ENCODE peak calls at places on chromosomes 2 and 18, in six cellular contexts. One of them, this sample, is unnamed.

GRCh38 chr2:8053241-8053640 is 628.6 kb upstream of the ID2 start:
- DNase-seq in body of pancreas: no peak
- DNase-seq in fibroblast of lung: peak; percentile 30
- DNase-seq in psoas muscle: no peak
- DNase-seq in tibial nerve: no peak
- DNase-seq in PC-9: no peak
- DNase-seq in this sample: no peak

GRCh38 chr2:144147356-144147755 is 372.6 kb downstream of the ZEB2 start:
- DNase-seq in body of pancreas: no peak
- DNase-seq in tibial nerve: no peak
- DNase-seq in fibroblast of lung: no peak
- DNase-seq in PC-9: no peak
- DNase-seq in psoas muscle: no peak
- DNase-seq in this sample: no peak

GRCh38 chr2:20113986-20114938 is 62.8 kb upstream of the LAPTM4A start:
- DNase-seq in PC-9: peak; percentile 78
- DNase-seq in body of pancreas: no peak
- DNase-seq in fibroblast of lung: no peak
- DNase-seq in tibial nerve: no peak
- DNase-seq in psoas muscle: no peak
- DNase-seq in this sample: no peak

GRCh38 chr2:69716555-69717120 is 25.3 kb upstream of the ANXA4 start:
- DNase-seq in psoas muscle: no peak
- DNase-seq in body of pancreas: no peak
- DNase-seq in tibial nerve: no peak
- DNase-seq in PC-9: peak; percentile 21
- DNase-seq in fibroblast of lung: peak; percentile 77
- DNase-seq in this sample: no peak

GRCh38 chr2:1731963-1732768 is 12.1 kb downstream of the PXDN start:
- DNase-seq in fibroblast of lung: no peak
- DNase-seq in body of pancreas: no peak
- DNase-seq in PC-9: peak; percentile 15
- DNase-seq in psoas muscle: peak; percentile 75
- DNase-seq in tibial nerve: no peak
- DNase-seq in this sample: peak; percentile 60

GRCh38 chr2:208064220-208064951 is 39.1 kb upstream of the PLEKHM3 start:
- DNase-seq in body of pancreas: no peak
- DNase-seq in psoas muscle: no peak
- DNase-seq in PC-9: peak; percentile 68
- DNase-seq in fibroblast of lung: peak; percentile 96
- DNase-seq in tibial nerve: no peak
- DNase-seq in this sample: no peak

GRCh38 chr2:25664531-25665307 is 8.7 kb downstream of the DTNB start:
- DNase-seq in psoas muscle: no peak
- DNase-seq in fibroblast of lung: peak; percentile 63
- DNase-seq in PC-9: peak; percentile 84
- DNase-seq in tibial nerve: peak; percentile 25
- DNase-seq in body of pancreas: peak; percentile 71
- DNase-seq in this sample: peak; percentile 80

GRCh38 chr2:196160101-196160500 is 11.3 kb downstream of the STK17B start:
- DNase-seq in tibial nerve: no peak
- DNase-seq in psoas muscle: no peak
- DNase-seq in PC-9: peak; percentile 79
- DNase-seq in body of pancreas: no peak
- DNase-seq in fibroblast of lung: peak; percentile 95
- DNase-seq in this sample: peak; percentile 36

GRCh38 chr2:177692828-177693269 is 300.3 kb downstream of the AGPS start:
- DNase-seq in fibroblast of lung: peak; percentile 6
- DNase-seq in tibial nerve: no peak
- DNase-seq in body of pancreas: no peak
- DNase-seq in psoas muscle: no peak
- DNase-seq in PC-9: peak; percentile 57
- DNase-seq in this sample: peak; percentile 32

GRCh38 chr2:186599186-186599778 is 9.4 kb downstream of the ITGAV start:
- DNase-seq in psoas muscle: no peak
- DNase-seq in tibial nerve: no peak
- DNase-seq in PC-9: no peak
- DNase-seq in body of pancreas: no peak
- DNase-seq in fibroblast of lung: no peak
- DNase-seq in this sample: no peak

GRCh38 chr2:110166246-110166645 is 38.6 kb downstream of the NPHP1 start:
- DNase-seq in fibroblast of lung: peak; percentile 28
- DNase-seq in tibial nerve: no peak
- DNase-seq in psoas muscle: no peak
- DNase-seq in body of pancreas: no peak
- DNase-seq in PC-9: no peak
- DNase-seq in this sample: no peak

GRCh38 chr2:86358982-86359381 is 21.6 kb upstream of the REEP1 start:
- DNase-seq in psoas muscle: no peak
- DNase-seq in body of pancreas: no peak
- DNase-seq in tibial nerve: no peak
- DNase-seq in fibroblast of lung: no peak
- DNase-seq in PC-9: no peak
- DNase-seq in this sample: no peak

GRCh38 chr2:38090928-38091327 is 15.0 kb upstream of the CYP1B1 start:
- DNase-seq in tibial nerve: no peak
- DNase-seq in fibroblast of lung: no peak
- DNase-seq in body of pancreas: no peak
- DNase-seq in psoas muscle: no peak
- DNase-seq in PC-9: no peak
- DNase-seq in this sample: no peak

DNA sequence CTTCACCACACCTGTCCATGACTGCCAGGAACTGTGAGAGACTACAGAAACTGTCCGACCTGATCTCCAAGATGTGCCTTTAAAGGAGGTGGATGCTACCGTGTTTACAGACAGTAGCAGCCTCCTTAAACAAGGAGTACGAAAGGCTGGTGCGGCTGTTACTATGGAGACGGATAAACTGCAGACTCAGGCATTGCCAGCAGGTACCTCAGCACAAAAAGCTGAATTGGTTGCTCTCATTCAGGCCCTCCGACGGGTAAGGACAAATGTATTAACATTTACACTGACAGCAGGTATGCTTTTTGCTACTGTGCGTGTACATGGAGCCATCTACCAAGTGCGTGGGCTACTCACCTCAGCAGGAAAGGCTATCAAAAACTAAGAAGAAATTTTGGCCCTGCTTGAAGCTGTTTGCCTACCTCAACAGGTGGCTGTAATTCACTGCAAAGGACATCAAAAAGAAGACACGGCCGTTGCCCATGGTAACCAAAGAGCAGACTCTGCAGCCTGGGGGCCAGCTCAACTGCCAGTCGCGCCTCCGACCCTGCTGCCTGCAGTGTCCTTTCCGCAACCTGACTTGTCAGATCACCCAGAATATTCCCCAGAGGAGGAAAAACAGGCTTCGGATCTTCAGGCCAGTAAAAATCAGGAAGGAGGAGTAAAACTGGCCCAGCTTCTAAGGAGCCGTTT is 30.9 kb downstream of the SKA1 start:
- DNase-seq in fibroblast of lung: no peak
- DNase-seq in body of pancreas: no peak
- DNase-seq in psoas muscle: no peak
- DNase-seq in tibial nerve: no peak
- DNase-seq in PC-9: no peak
- DNase-seq in this sample: no peak
- H3K4me1 ChIP-seq in fibroblast of lung: no peaks in the 10 kb centered on the region
- H3K4me1 ChIP-seq in body of pancreas: peaks cover 39% of the 10 kb centered on the region
- H3K4me1 ChIP-seq in psoas muscle: no peaks in the 10 kb centered on the region
- H3K4me1 ChIP-seq in tibial nerve: no peaks in the 10 kb centered on the region
- H3K4me1 ChIP-seq in PC-9: no peaks in the 10 kb centered on the region
- H3K4me1 ChIP-seq in this sample: peaks cover 40% of the 10 kb centered on the region

DNA sequence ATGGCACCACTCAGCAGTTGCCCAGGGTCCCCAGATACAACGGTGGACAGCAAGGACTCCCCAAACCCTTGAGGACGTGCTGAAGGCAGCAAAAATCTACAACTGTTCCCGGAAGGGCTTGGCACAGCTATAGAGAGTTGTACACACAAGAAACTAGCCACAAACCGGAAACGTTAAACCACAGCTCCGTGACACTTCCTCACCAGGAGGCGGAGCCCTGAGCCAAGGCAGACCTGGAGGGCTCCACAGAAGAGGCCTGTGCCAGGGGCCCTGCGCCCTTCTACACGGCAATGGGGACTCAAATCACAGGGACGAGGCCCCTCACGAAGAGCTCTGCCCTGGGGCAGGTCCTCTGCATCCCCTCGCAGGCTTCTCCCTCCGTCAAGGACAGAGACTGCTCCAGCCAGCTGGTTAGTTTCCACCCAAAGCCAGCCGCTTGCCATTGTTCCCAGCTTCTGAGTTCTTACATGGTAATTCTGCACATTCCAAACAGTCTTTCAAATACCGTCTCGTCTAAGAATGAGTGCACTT is 133.3 kb downstream of the HDAC4 start:
- DNase-seq in body of pancreas: peak; percentile 53
- DNase-seq in PC-9: peak; percentile 13
- DNase-seq in fibroblast of lung: peak; percentile 91
- DNase-seq in tibial nerve: no peak
- DNase-seq in psoas muscle: peak; percentile 83
- DNase-seq in this sample: no peak
- H3K4me3 ChIP-seq in body of pancreas: no peak overlapping the region
- H3K4me3 ChIP-seq in PC-9: no peak overlapping the region
- H3K4me3 ChIP-seq in fibroblast of lung: no peak overlapping the region
- H3K4me3 ChIP-seq in tibial nerve: no peak overlapping the region
- H3K4me3 ChIP-seq in psoas muscle: peak overlapping the region; percentile 28
- H3K4me3 ChIP-seq in this sample: no peak overlapping the region

GRCh38 chr18:24027156-24027555 is 12.6 kb downstream of the TTC39C start:
- DNase-seq in tibial nerve: no peak
- DNase-seq in PC-9: peak; percentile 81
- DNase-seq in psoas muscle: peak; percentile 72
- DNase-seq in fibroblast of lung: peak; percentile 92
- DNase-seq in body of pancreas: peak; percentile 25
- DNase-seq in this sample: no peak

GRCh38 chr18:24031916-24032315 is 17.4 kb downstream of the TTC39C start:
- DNase-seq in PC-9: no peak
- DNase-seq in fibroblast of lung: no peak
- DNase-seq in body of pancreas: no peak
- DNase-seq in psoas muscle: no peak
- DNase-seq in tibial nerve: no peak
- DNase-seq in this sample: no peak

GRCh38 chr18:24026457-24026856 is 11.9 kb downstream of the TTC39C start:
- DNase-seq in psoas muscle: no peak
- DNase-seq in PC-9: no peak
- DNase-seq in tibial nerve: no peak
- DNase-seq in fibroblast of lung: no peak
- DNase-seq in body of pancreas: no peak
- DNase-seq in this sample: no peak

GRCh38 chr18:24033644-24034412 is 19.3 kb downstream of the TTC39C start:
- DNase-seq in psoas muscle: no peak
- DNase-seq in body of pancreas: no peak
- DNase-seq in tibial nerve: no peak
- DNase-seq in PC-9: no peak
- DNase-seq in fibroblast of lung: no peak
- DNase-seq in this sample: no peak

DNA sequence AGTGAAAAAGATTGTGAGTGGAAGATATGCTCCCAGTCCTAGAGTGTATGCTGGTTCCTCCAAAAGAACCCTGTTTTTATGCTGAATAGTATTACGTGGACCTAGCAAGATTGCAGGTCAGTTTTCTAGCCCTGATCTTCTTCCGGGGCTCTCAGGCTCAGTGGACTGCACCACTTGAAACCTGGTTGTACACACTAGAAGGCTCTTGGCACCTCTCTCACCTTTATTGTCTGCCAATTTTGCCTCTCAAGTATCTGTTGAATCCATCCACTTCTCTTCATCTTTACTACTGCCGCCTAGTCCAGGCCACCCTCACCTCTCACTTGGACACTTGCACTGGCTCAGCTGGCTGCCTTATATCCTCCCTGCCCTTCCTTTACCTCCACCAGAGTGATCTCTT is 16.8 kb downstream of the TTC39C start:
- DNase-seq in PC-9: no peak
- DNase-seq in body of pancreas: no peak
- DNase-seq in tibial nerve: no peak
- DNase-seq in psoas muscle: no peak
- DNase-seq in fibroblast of lung: no peak
- DNase-seq in this sample: no peak
- H3K4me1 ChIP-seq in PC-9: peaks cover 21% of the 10 kb centered on the region
- H3K4me1 ChIP-seq in body of pancreas: no peaks in the 10 kb centered on the region
- H3K4me1 ChIP-seq in tibial nerve: peaks cover 11% of the 10 kb centered on the region
- H3K4me1 ChIP-seq in psoas muscle: no peaks in the 10 kb centered on the region
- H3K4me1 ChIP-seq in fibroblast of lung: no peaks in the 10 kb centered on the region
- H3K4me1 ChIP-seq in this sample: no peaks in the 10 kb centered on the region

DNA sequence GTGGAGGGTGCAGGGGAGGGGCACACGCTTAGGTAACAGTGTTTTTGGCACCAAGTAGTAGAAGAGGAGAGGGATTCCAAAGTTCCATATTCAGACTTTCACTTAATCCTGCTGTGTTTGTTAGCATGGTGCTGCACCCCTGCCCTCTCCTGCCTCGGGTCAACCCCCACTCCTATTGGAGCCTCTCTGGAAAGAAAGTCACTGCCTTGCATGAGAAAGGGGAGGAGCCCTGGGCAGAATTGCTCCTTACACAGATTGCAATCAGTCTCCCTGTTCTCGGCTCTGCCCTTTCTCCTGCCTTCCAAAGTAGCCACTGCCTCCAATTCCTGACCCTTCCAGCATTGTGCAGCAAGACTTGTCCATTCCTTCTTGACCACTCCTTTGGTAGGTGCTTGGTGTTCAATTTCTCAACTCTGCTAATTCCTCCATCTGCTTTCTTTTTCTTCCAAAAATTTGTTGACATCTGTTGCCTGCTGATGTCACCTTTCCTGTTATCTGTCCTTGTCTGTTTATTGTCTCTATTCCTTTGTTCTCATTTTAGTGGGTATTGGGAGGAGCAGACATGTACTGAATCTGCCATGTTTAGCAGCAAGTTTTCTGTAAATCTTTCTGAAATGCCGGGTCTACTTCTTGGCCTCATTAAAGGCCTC is 225.4 kb downstream of the LOXHD1 start:
- DNase-seq in body of pancreas: no peak
- DNase-seq in fibroblast of lung: no peak
- DNase-seq in tibial nerve: no peak
- DNase-seq in PC-9: no peak
- DNase-seq in psoas muscle: no peak
- DNase-seq in this sample: no peak
- H3K4me3 ChIP-seq in body of pancreas: no peak overlapping the region
- H3K4me3 ChIP-seq in fibroblast of lung: no peak overlapping the region
- H3K4me3 ChIP-seq in tibial nerve: no peak overlapping the region
- H3K4me3 ChIP-seq in PC-9: no peak overlapping the region
- H3K4me3 ChIP-seq in psoas muscle: no peak overlapping the region
- H3K4me3 ChIP-seq in this sample: no peak overlapping the region

GRCh38 chr2:152743004-152743403 is 24.6 kb downstream of the ARL6IP6 start:
- DNase-seq in tibial nerve: no peak
- DNase-seq in psoas muscle: no peak
- DNase-seq in body of pancreas: no peak
- DNase-seq in fibroblast of lung: no peak
- DNase-seq in PC-9: no peak
- DNase-seq in this sample: peak; percentile 25
- H3K4me1 ChIP-seq in tibial nerve: no peaks in the 10 kb centered on the region
- H3K4me1 ChIP-seq in psoas muscle: no peaks in the 10 kb centered on the region
- H3K4me1 ChIP-seq in body of pancreas: no peaks in the 10 kb centered on the region
- H3K4me1 ChIP-seq in fibroblast of lung: no peaks in the 10 kb centered on the region
- H3K4me1 ChIP-seq in PC-9: no peaks in the 10 kb centered on the region
- H3K4me1 ChIP-seq in this sample: no peaks in the 10 kb centered on the region